ENCODE peak calls at places on chromosome 7, in four cellular contexts. One of them, this sample, is unnamed.

GRCh38 chr7:361680-362415 is 71.9 kb downstream of the FOXL3 start:
- DNase-seq in dorsolateral prefrontal cortex: no peak
- DNase-seq in Caki2: no peak
- DNase-seq in H7: no peak
- DNase-seq in this sample: no peak

GRCh38 chr7:73995330-73995729 is 32.6 kb upstream of the ELN start:
- DNase-seq in Caki2: no peak
- DNase-seq in H7: no peak
- DNase-seq in dorsolateral prefrontal cortex: no peak
- DNase-seq in this sample: no peak

GRCh38 chr7:29309041-29309860 is 114.7 kb downstream of the CHN2 start:
- DNase-seq in dorsolateral prefrontal cortex: no peak
- DNase-seq in Caki2: no peak
- DNase-seq in H7: no peak
- DNase-seq in this sample: peak; percentile 17

GRCh38 chr7:142457146-142457703 is 199.4 kb upstream of the PRSS58 start:
- DNase-seq in Caki2: no peak
- DNase-seq in H7: no peak
- DNase-seq in dorsolateral prefrontal cortex: no peak
- DNase-seq in this sample: no peak

GRCh38 chr7:51242881-51243518 is 73.6 kb downstream of the COBL start:
- DNase-seq in H7: no peak
- DNase-seq in dorsolateral prefrontal cortex: no peak
- DNase-seq in Caki2: no peak
- DNase-seq in this sample: no peak

GRCh38 chr7:151199196-151199874 is 11.0 kb downstream of the H2BK1 start:
- DNase-seq in Caki2: no peak
- DNase-seq in H7: peak; percentile 79
- DNase-seq in dorsolateral prefrontal cortex: no peak
- DNase-seq in this sample: no peak

GRCh38 chr7:57403601-57404342 is 46.2 kb upstream of the ZNF716 start:
- DNase-seq in dorsolateral prefrontal cortex: no peak
- DNase-seq in H7: no peak
- DNase-seq in Caki2: no peak
- DNase-seq in this sample: no peak

GRCh38 chr7:131057524-131058065 is 270.1 kb upstream of the MKLN1 start:
- DNase-seq in H7: no peak
- DNase-seq in Caki2: no peak
- DNase-seq in dorsolateral prefrontal cortex: no peak
- DNase-seq in this sample: no peak

GRCh38 chr7:31102151-31102972 is 50.3 kb downstream of the ADCYAP1R1 start:
- DNase-seq in H7: peak; percentile 31
- DNase-seq in dorsolateral prefrontal cortex: no peak
- DNase-seq in Caki2: no peak
- DNase-seq in this sample: no peak

GRCh38 chr7:45710271-45711160 is 136.3 kb downstream of the ADCY1 start:
- DNase-seq in Caki2: no peak
- DNase-seq in H7: no peak
- DNase-seq in dorsolateral prefrontal cortex: no peak
- DNase-seq in this sample: no peak

GRCh38 chr7:98617051-98617959 is at the start of gene NPTX2:
- DNase-seq in dorsolateral prefrontal cortex: peak; percentile 27
- DNase-seq in Caki2: peak; percentile 85
- DNase-seq in H7: peak; percentile 97
- DNase-seq in this sample: peak; percentile 43

GRCh38 chr7:2141011-2141410 is 91.7 kb downstream of the MAD1L1 start:
- DNase-seq in H7: no peak
- DNase-seq in dorsolateral prefrontal cortex: no peak
- DNase-seq in Caki2: no peak
- DNase-seq in this sample: no peak

GRCh38 chr7:127667017-127667670 is 15.2 kb downstream of the SND1 start:
- DNase-seq in dorsolateral prefrontal cortex: no peak
- DNase-seq in Caki2: no peak
- DNase-seq in H7: no peak
- DNase-seq in this sample: peak; percentile 62

GRCh38 chr7:4958477-4959301 is at the start of gene MMD2:
- DNase-seq in dorsolateral prefrontal cortex: peak; percentile 11
- DNase-seq in Caki2: no peak
- DNase-seq in H7: peak; percentile 86
- DNase-seq in this sample: no peak

GRCh38 chr7:44390701-44391100 is 65.3 kb upstream of the CAMK2B start:
- DNase-seq in Caki2: no peak
- DNase-seq in H7: no peak
- DNase-seq in dorsolateral prefrontal cortex: no peak
- DNase-seq in this sample: no peak

GRCh38 chr7:11540271-11540761 is 291.7 kb downstream of the THSD7A start:
- DNase-seq in H7: no peak
- DNase-seq in dorsolateral prefrontal cortex: no peak
- DNase-seq in Caki2: no peak
- DNase-seq in this sample: peak; percentile 73

GRCh38 chr7:47100815-47101435 is 481.0 kb downstream of the TNS3 start:
- DNase-seq in H7: peak; percentile 56
- DNase-seq in Caki2: peak; percentile 38
- DNase-seq in dorsolateral prefrontal cortex: no peak
- DNase-seq in this sample: peak; percentile 80

GRCh38 chr7:226281-226882 is 34.0 kb downstream of the FAM20C start:
- DNase-seq in Caki2: peak; percentile 95
- DNase-seq in dorsolateral prefrontal cortex: no peak
- DNase-seq in H7: no peak
- DNase-seq in this sample: no peak

GRCh38 chr7:20299647-20300312 is 30.9 kb upstream of the ITGB8 start:
- DNase-seq in H7: no peak
- DNase-seq in dorsolateral prefrontal cortex: no peak
- DNase-seq in Caki2: no peak
- DNase-seq in this sample: no peak

GRCh38 chr7:92833766-92834605 is 2.4 kb downstream of the CDK6 start:
- DNase-seq in dorsolateral prefrontal cortex: peak; percentile 40
- DNase-seq in Caki2: peak; percentile 85
- DNase-seq in H7: peak; percentile 77
- DNase-seq in this sample: peak; percentile 88

This sample was measured in dermis blood vessel endothelial cell.